ENCODE peak calls at places on chromosomes 2 and 18, in five cellular contexts. T is body of pancreas, P is PC-9, G is astrocyte, X is spleen. R is an unnamed sample.

GRCh38 chr18:56233595-56233994 is 404.8 kb downstream of the TXNL1 start:
- DNase-seq in T (no peak), P (no peak), G (peak; percentile 85), X (no peak), R (no peak)

GRCh38 chr18:79583984-79584401 is 95.6 kb upstream of the CTDP1 start:
- DNase-seq in T (no peak), P (no peak), G (no peak), X (peak; percentile 45), R (peak; percentile 54)

GRCh38 chr18:78975282-78975681 is 4.3 kb upstream of the SALL3 start:
- DNase-seq in T (no peak), P (no peak), G (no peak), X (no peak), R (no peak)

GRCh38 chr2:152743004-152743403 is 24.6 kb downstream of the ARL6IP6 start:
- DNase-seq in T (no peak), P (no peak), G (no peak), X (no peak), R (no peak)

GRCh38 chr2:144703852-144704324 is 184.0 kb upstream of the ZEB2 start:
- DNase-seq in T (no peak), P (peak; percentile 47), G (peak; percentile 69), X (peak; percentile 72), R (no peak)

GRCh38 chr18:79935499-79935898 is 16.0 kb downstream of the SLC66A2 start:
- DNase-seq in T (peak; percentile 6), P (no peak), G (no peak), X (no peak), R (no peak)

GRCh38 chr18:47619771-47620170 is 310.7 kb downstream of the SMAD2 start:
- DNase-seq in T (no peak), P (no peak), G (no peak), X (no peak), R (no peak)

GRCh38 chr2:74007120-74007519 is 22.4 kb downstream of the TET3 start:
- DNase-seq in T (no peak), P (no peak), G (no peak), X (no peak), R (no peak)

GRCh38 chr2:9286553-9287399 is 80.2 kb downstream of the ASAP2 start:
- DNase-seq in T (no peak), P (peak; percentile 70), G (no peak), X (no peak), R (no peak)

GRCh38 chr18:58687871-58688308 is 16.6 kb downstream of the MALT1 start:
- DNase-seq in T (no peak), P (no peak), G (no peak), X (no peak), R (no peak)

GRCh38 chr2:50084086-50084843 is 930.0 kb upstream of the FSHR start:
- DNase-seq in T (no peak), P (no peak), G (no peak), X (no peak), R (no peak)

GRCh38 chr2:223465793-223466192 is 136.4 kb downstream of the SCG2 start:
- DNase-seq in T (peak; percentile 32), P (peak; percentile 80), G (peak; percentile 98), X (no peak), R (peak; percentile 73)

GRCh38 chr2:146986161-146986560 is 858.7 kb upstream of the ACVR2A start:
- DNase-seq in T (no peak), P (no peak), G (peak; percentile 50), X (no peak), R (no peak)

GRCh38 chr2:176067587-176068002 is 16.2 kb downstream of the EVX2 start:
- DNase-seq in T (no peak), P (no peak), G (no peak), X (no peak), R (no peak)

GRCh38 chr18:79867666-79868065 is 69.9 kb downstream of the KCNG2 start:
- DNase-seq in T (no peak), P (no peak), G (no peak), X (peak; percentile 48), R (peak; percentile 56)

GRCh38 chr2:16322308-16323130 is 343.1 kb downstream of the CYRIA start:
- DNase-seq in T (no peak), P (no peak), G (no peak), X (no peak), R (no peak)

GRCh38 chr2:99756059-99756458 is 266.2 kb upstream of the REV1 start:
- DNase-seq in T (no peak), P (no peak), G (no peak), X (no peak), R (no peak)

GRCh38 chr2:46188041-46188715 is 109.0 kb upstream of the EPAS1 start:
- DNase-seq in T (no peak), P (no peak), G (no peak), X (no peak), R (no peak)

GRCh38 chr2:64455031-64455332 is 1.0 kb downstream of the LGALSL start:
- DNase-seq in T (no peak), P (no peak), G (no peak), X (no peak), R (no peak)

GRCh38 chr18:13660510-13660909 is 65.8 kb downstream of the FAM210A start:
- DNase-seq in T (no peak), P (no peak), G (no peak), X (no peak), R (no peak)

GRCh38 chr2:240155080-240156025 is 14.9 kb upstream of the OTOS start:
- DNase-seq in T (no peak), P (no peak), G (no peak), X (peak; percentile 54), R (peak; percentile 37)

GRCh38 chr2:6943971-6944370 is 26.8 kb downstream of the RNF144A start:
- DNase-seq in T (no peak), P (no peak), G (no peak), X (no peak), R (no peak)

GRCh38 chr2:8059255-8059654 is 622.6 kb upstream of the ID2 start:
- DNase-seq in T (no peak), P (no peak), G (no peak), X (no peak), R (no peak)
- TF ChIP-seq CTCF in T (no peak), P (no peak), G (no peak), X (no peak), R (no peak)

GRCh38 chr2:177171418-177171865 is 41.2 kb upstream of the HNRNPA3 start:
- DNase-seq in T (peak; percentile 40), P (peak; percentile 68), G (peak; percentile 10), X (no peak), R (no peak)
- H3K27ac ChIP-seq in T (peak overlapping the region; percentile 29), P (peak overlapping the region; percentile 28), G (no peak overlapping the region), X (no peak overlapping the region), R (peak overlapping the region; percentile 47)

GRCh38 chr2:101516349-101516748 is 41.4 kb upstream of the RFX8 start:
- DNase-seq in T (no peak), P (no peak), G (no peak), X (no peak), R (no peak)

GRCh38 chr2:101515512-101515911 is 40.6 kb upstream of the RFX8 start:
- DNase-seq in T (no peak), P (no peak), G (peak; percentile 83), X (no peak), R (no peak)

GRCh38 chr2:101518470-101519172 is 43.7 kb upstream of the RFX8 start:
- DNase-seq in T (peak; percentile 56), P (peak; percentile 52), G (peak; percentile 44), X (no peak), R (no peak)

GRCh38 chr2:101517753-101518152 is 42.8 kb upstream of the RFX8 start:
- DNase-seq in T (no peak), P (peak; percentile 29), G (peak; percentile 78), X (no peak), R (no peak)

DNA sequence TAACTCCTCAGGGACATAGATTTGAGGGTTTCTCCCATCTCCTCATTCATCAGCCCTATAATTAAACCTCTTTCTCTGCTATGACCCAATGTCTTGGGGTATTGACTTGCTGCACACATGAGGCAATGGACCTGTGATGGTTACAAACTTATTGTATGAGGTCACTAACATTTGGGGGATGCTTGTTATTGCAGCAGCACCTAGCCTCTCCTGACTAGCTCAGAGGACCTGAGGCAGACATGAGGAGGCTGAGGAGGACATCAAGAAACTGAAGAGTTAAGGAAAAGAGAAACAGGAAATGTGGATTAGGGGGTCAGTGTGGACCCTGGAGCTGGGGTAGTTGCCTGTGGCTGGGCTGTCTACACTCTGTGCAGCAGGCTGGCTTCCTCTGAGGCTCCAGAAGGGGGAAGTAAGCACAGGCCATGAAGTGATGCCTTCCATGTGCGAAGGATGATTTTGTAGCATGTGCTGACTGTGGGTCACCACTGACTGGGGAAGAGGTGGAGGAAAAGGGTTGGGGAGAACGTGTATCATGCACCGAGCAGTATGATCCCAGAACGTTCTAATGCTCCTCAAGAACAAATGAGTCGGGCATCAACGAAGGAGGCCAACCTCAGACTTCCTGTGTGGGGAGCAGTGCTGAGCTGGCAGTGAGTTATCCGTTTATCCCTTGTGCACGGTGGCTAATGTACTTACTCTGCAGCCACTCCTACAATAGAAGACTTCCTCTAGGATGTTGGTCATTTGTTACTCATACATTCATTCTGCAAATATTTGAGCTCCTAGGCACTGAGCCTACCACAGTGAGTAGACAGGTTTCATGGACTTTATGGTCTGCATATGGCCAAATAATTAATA is 42.1 kb upstream of the RFX8 start:
- DNase-seq in T (no peak), P (peak; percentile 53), G (peak; percentile 99), X (no peak), R (no peak)
- TF ChIP-seq CTCF in T (no peak), P (no peak), G (no peak), X (no peak), R (no peak)

GRCh38 chr2:66445076-66445724 is 10.3 kb downstream of the MEIS1 start:
- DNase-seq in T (peak; percentile 55), P (no peak), G (peak; percentile 54), X (no peak), R (no peak)
- H3K27ac ChIP-seq in T (peak overlapping the region; percentile 89), P (no peak overlapping the region), G (peak overlapping the region; percentile 80), X (peak overlapping the region; percentile 36), R (peak overlapping the region; percentile 93)

R was measured in upper lobe of right lung.